ENCODE peak calls at places on chromosomes 11 and 22, in five cellular contexts. E is NCI-H774, A is aorta, J is substantia nigra, S is KBM-7. F is an unnamed sample.

GRCh38 chr11:28049338-28050216 is 58.4 kb downstream of the KIF18A start:
- DNase-seq in A (no peak), E (no peak), J (no peak), S (no peak), F (no peak)

GRCh38 chr11:102760355-102761035 is 19.9 kb downstream of the MMP10 start:
- DNase-seq in S (peak), A (no peak), J (no peak), E (no peak), F (no peak)

GRCh38 chr11:82675838-82676237 is 57.8 kb downstream of the FAM181B start:
- DNase-seq in S (no peak), E (no peak), A (no peak), J (no peak), F (no peak)

GRCh38 chr11:67276821-67277230 is 10.6 kb downstream of the GRK2 start:
- DNase-seq in E (no peak), J (no peak), A (peak), S (peak), F (no peak)

GRCh38 chr11:73072935-73073481 is 69.1 kb downstream of the FCHSD2 start:
- DNase-seq in S (peak), A (no peak), J (no peak), E (peak), F (no peak)

GRCh38 chr22:29757096-29757495 is 9.7 kb downstream of the ZMAT5 start:
- DNase-seq in A (no peak), E (no peak), J (no peak), S (no peak), F (no peak)

GRCh38 chr11:93279911-93280347 is 50.6 kb upstream of the DEUP1 start:
- DNase-seq in E (peak), J (no peak), A (no peak), S (no peak), F (no peak)

GRCh38 chr11:61087426-61088119 is 14.7 kb upstream of the CD5 start:
- DNase-seq in E (no peak), A (no peak), J (no peak), S (no peak), F (no peak)

GRCh38 chr11:30825723-30826122 is 239.6 kb upstream of the MPPED2 start:
- DNase-seq in S (no peak), E (no peak), A (no peak), J (no peak), F (no peak)

GRCh38 chr22:46520880-46521279 is 16.5 kb downstream of the CELSR1 start:
- DNase-seq in E (no peak), A (no peak), S (no peak), J (no peak), F (no peak)

GRCh38 chr11:83691387-83692088 is 405.4 kb upstream of the CCDC90B start:
- DNase-seq in A (no peak), S (no peak), J (no peak), E (no peak), F (peak)

GRCh38 chr22:22693531-22693884 is 49.1 kb downstream of the GGTLC2 start:
- DNase-seq in J (no peak), E (no peak), A (no peak), S (no peak), F (no peak)

GRCh38 chr22:39519681-39520053 is 695 bp upstream of the ATF4 start:
- DNase-seq in J (peak), A (peak), S (no peak), E (no peak), F (peak)

GRCh38 chr11:70477607-70478006 is 79.3 kb downstream of the CTTN start:
- DNase-seq in A (peak), E (no peak), S (no peak), J (no peak), F (no peak)

GRCh38 chr11:86116386-86116726 is 47.5 kb upstream of the PICALM start:
- DNase-seq in A (no peak), S (no peak), J (no peak), E (no peak), F (no peak)

GRCh38 chr22:48282804-48283203 is 1520.4 kb downstream of the TBC1D22A start:
- DNase-seq in A (no peak), E (no peak), S (no peak), J (no peak), F (no peak)

GRCh38 chr11:33539659-33540249 is 160.9 kb downstream of the C11orf91 start:
- DNase-seq in J (no peak), E (no peak), A (no peak), S (no peak), F (no peak)

GRCh38 chr22:37775785-37776638 is 31.7 kb upstream of the GCAT start:
- DNase-seq in E (no peak), J (no peak), S (no peak), A (no peak), F (no peak)

GRCh38 chr22:47804281-47804680 is 1041.8 kb downstream of the TBC1D22A start:
- DNase-seq in S (no peak), A (no peak), J (no peak), E (no peak), F (peak)

GRCh38 chr11:14537134-14537599 is 17.0 kb upstream of the PSMA1 start:
- DNase-seq in S (peak), J (no peak), E (peak), A (peak), F (no peak)

GRCh38 chr11:9895016-9895415 is 231.1 kb downstream of the SWAP70 start:
- DNase-seq in A (no peak), J (no peak), S (no peak), E (no peak), F (no peak)

F was measured in lower leg skin.